ENCODE peak calls at places on chromosomes 1 and 21, in five cellular contexts. Y is stimulated activated naive CD4-positive, alpha-beta T cell; J is psoas muscle; K is C1 segment of cervical spinal cord; T is naive thymus-derived CD4-positive, alpha-beta T cell. Q is an unnamed sample.

GRCh38 chr1:72140222-72140621 is 142.1 kb downstream of the NEGR1 start:
- DNase-seq in Y (no peak), J (no peak), K (no peak), T (no peak), Q (no peak)

GRCh38 chr1:158058339-158059025 is 65.0 kb downstream of the KIRREL1 start:
- DNase-seq in Y (no peak), J (no peak), K (no peak), T (no peak), Q (no peak)

GRCh38 chr1:25245809-25246599 is 1.2 kb downstream of the RSRP1 start:
- DNase-seq in Y (no peak), J (no peak), K (no peak), T (no peak), Q (no peak)

GRCh38 chr1:239387304-239388231 is 1.2 kb downstream of the CHRM3 start:
- DNase-seq in Y (no peak), J (no peak), K (no peak), T (no peak), Q (no peak)

GRCh38 chr1:233614743-233615521 is 1.0 kb downstream of the KCNK1 start:
- DNase-seq in Y (no peak), J (no peak), K (no peak), T (no peak), Q (no peak)

GRCh38 chr21:44804762-44805161 is 3.1 kb upstream of the UBE2G2 start:
- DNase-seq in Y (no peak), J (no peak), K (no peak), T (no peak), Q (no peak)

GRCh38 chr1:90712931-90713618 is 4.0 kb downstream of the BARHL2 start:
- DNase-seq in Y (no peak), J (no peak), K (no peak), T (no peak), Q (no peak)

GRCh38 chr21:41871302-41872030 is 7.7 kb downstream of the PRDM15 start:
- DNase-seq in Y (no peak), J (no peak), K (no peak), T (no peak), Q (no peak)

GRCh38 chr1:29970747-29971325 is 734.5 kb downstream of the PTPRU start:
- DNase-seq in Y (no peak), J (no peak), K (no peak), T (no peak), Q (no peak)

GRCh38 chr1:55463814-55464445 is 248.8 kb upstream of the USP24 start:
- DNase-seq in Y (no peak), J (no peak), K (no peak), T (no peak), Q (no peak)

GRCh38 chr1:48853006-48853405 is 76.3 kb upstream of the BEND5 start:
- DNase-seq in Y (no peak), J (no peak), K (no peak), T (no peak), Q (peak; percentile 12)

GRCh38 chr1:86866665-86867064 is 47.3 kb downstream of the SELENOF start:
- DNase-seq in Y (no peak), J (no peak), K (no peak), T (no peak), Q (no peak)

Q was measured in brain pericyte.